ENCODE peak calls at places on chromosome 12, in four cellular contexts. Y is IMR-90; X is right lobe of liver; S is CD8-positive, alpha-beta T cell. F is an unnamed sample.
A peak's percentile ranks its signal among the peaks of the same experiment; 100 is the strongest.

GRCh38 chr12:65818454-65819382 is 5.6 kb upstream of the HMGA2 start:
- DNase-seq in S (no peak), Y (peak; percentile 65), X (no peak), F (no peak)

GRCh38 chr12:17192721-17193120 is 586.8 kb upstream of the LMO3 start:
- DNase-seq in S (no peak), Y (no peak), X (no peak), F (no peak)

GRCh38 chr12:102478416-102479098 is 1.8 kb downstream of the IGF1 start:
- DNase-seq in S (peak; percentile 6), Y (no peak), X (no peak), F (peak; percentile 42)

GRCh38 chr12:131642101-131642540 is 68.8 kb upstream of the SFSWAP start:
- DNase-seq in Y (no peak), S (no peak), X (no peak), F (no peak)

GRCh38 chr12:1173806-1174617 is 183.0 kb downstream of the ERC1 start:
- DNase-seq in X (no peak), S (no peak), Y (no peak), F (no peak)

GRCh38 chr12:68790952-68791234 is 17.1 kb upstream of the MDM2 start:
- DNase-seq in Y (no peak), X (peak; percentile 28), S (no peak), F (no peak)

GRCh38 chr12:41277019-41277770 is 89.1 kb downstream of the PDZRN4 start:
- DNase-seq in S (no peak), Y (peak; percentile 52), X (no peak), F (peak; percentile 16)

GRCh38 chr12:113416091-113416754 is 6.0 kb upstream of the SDSL start:
- DNase-seq in S (no peak), X (no peak), Y (no peak), F (no peak)

GRCh38 chr12:53683983-53684382 is 8.1 kb upstream of the ATP5MC2 start:
- DNase-seq in S (no peak), X (no peak), Y (no peak), F (no peak)

DNA sequence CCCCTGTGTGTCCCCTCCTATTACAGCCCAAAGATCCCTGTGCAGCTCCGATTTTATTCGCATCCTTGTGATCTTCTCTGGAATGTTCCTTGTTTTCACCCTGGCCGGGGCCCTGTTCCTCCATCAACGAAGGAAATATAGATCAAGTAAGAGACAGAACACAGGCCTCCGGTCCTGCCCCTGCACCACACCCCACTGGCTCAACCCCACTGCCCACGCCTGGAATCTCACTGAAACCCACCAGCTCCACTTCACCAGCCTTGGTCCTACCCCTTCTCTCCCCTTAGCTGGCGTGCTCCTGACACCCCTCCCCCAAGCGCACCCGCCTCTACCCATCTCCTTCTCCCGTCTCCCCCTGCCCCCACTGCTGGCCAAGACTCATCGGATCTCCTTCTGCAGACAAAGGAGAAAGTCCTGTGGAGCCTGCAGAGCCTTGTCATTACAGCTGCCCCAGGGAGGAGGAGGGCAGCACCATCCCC is 934 bp upstream of the TAPBPL start:
- DNase-seq in Y (no peak), S (no peak), X (peak; percentile 56), F (no peak)
- H3K36me3 ChIP-seq in Y (peaks cover 2% of the 10 kb centered on the region), S (peaks cover 7% of the 10 kb centered on the region), X (no peaks in the 10 kb centered on the region), F (peaks cover 24% of the 10 kb centered on the region)

GRCh38 chr12:7503686-7504085 is at the start of gene CD163:
- DNase-seq in Y (no peak), X (no peak), S (no peak), F (no peak)
- H3K4me3 ChIP-seq in Y (no peak within 1 kb of the TSS), X (peak within 1 kb of the TSS; percentile 5), S (no peak within 1 kb of the TSS), F (no peak within 1 kb of the TSS)

GRCh38 chr12:5332521-5332920 is 99.4 kb upstream of the NTF3 start:
- DNase-seq in X (no peak), S (no peak), Y (no peak), F (no peak)

GRCh38 chr12:5329118-5329517 is 102.8 kb upstream of the NTF3 start:
- DNase-seq in S (no peak), Y (no peak), X (no peak), F (no peak)

GRCh38 chr12:5335059-5335458 is 96.8 kb upstream of the NTF3 start:
- DNase-seq in S (no peak), X (no peak), Y (peak; percentile 21), F (no peak)

GRCh38 chr12:5328669-5329068 is 103.2 kb upstream of the NTF3 start:
- DNase-seq in Y (no peak), S (no peak), X (no peak), F (no peak)

GRCh38 chr12:5333096-5333495 is 98.8 kb upstream of the NTF3 start:
- DNase-seq in X (no peak), Y (no peak), S (no peak), F (no peak)
- TF ChIP-seq CTCF in X (no peak), Y (no peak), S (no peak), F (no peak)

GRCh38 chr12:57203791-57204190 is 12.8 kb upstream of the NXPH4 start:
- DNase-seq in X (no peak), S (no peak), Y (no peak), F (no peak)

GRCh38 chr12:57204454-57204853 is 12.1 kb upstream of the NXPH4 start:
- DNase-seq in X (no peak), Y (no peak), S (no peak), F (no peak)

GRCh38 chr12:57208116-57208945 is 8.3 kb upstream of the NXPH4 start:
- DNase-seq in X (no peak), Y (no peak), S (no peak), F (no peak)

GRCh38 chr12:57205186-57205585 is 11.4 kb upstream of the NXPH4 start:
- DNase-seq in Y (no peak), X (no peak), S (no peak), F (no peak)

DNA sequence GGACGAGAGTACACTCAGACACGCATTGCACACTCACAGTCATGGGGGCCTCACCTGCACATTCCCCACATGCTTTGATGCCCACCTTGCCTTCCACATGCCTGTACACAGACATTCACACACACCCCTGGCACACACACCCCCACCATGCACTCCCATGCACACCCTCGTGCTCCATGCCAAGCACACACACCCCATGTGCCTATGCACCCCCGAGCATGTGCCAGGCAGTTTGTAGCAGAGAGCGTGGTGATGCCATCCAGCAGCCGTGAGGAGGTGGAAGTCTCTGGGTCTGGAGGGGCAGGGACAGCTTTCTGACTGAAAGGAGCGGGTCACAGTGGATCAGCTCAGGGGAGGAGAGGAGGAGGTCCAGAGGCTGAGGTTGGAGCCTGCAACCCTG is 10.7 kb upstream of the NXPH4 start:
- DNase-seq in X (no peak), Y (no peak), S (no peak), F (no peak)
- H3K36me3 ChIP-seq in X (peaks cover 94% of the 10 kb centered on the region), Y (peaks cover 96% of the 10 kb centered on the region), S (no peaks in the 10 kb centered on the region), F (no peaks in the 10 kb centered on the region)

DNA sequence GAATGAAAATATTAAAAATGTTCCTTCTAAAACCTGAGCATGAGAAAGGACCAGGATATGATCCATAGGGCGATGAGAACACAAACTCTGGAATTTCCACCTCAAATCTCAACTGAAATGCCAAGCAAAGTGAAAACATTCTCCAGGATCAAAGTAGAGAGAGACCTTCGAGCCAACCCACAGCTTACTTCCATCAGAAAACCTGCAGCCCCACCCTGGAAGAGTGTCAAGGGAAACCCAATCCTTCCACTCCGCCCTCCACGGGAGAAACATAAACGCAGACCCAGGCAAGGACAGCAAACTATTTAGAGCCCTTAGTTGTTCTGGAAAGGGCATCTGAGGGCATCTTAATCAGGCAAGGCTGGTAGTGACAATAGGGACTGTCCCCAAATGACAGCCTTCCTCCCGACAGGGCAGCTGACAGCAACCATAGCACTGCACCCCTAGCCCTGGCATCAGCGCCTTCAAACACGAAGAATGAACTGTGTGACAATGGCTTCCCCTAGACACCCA is 21.8 kb downstream of the SLC15A4 start:
- DNase-seq in X (no peak), Y (peak; percentile 78), S (no peak), F (no peak)
- H3K4me3 ChIP-seq in X (no peak overlapping the region), Y (no peak overlapping the region), S (no peak overlapping the region), F (no peak overlapping the region)

DNA sequence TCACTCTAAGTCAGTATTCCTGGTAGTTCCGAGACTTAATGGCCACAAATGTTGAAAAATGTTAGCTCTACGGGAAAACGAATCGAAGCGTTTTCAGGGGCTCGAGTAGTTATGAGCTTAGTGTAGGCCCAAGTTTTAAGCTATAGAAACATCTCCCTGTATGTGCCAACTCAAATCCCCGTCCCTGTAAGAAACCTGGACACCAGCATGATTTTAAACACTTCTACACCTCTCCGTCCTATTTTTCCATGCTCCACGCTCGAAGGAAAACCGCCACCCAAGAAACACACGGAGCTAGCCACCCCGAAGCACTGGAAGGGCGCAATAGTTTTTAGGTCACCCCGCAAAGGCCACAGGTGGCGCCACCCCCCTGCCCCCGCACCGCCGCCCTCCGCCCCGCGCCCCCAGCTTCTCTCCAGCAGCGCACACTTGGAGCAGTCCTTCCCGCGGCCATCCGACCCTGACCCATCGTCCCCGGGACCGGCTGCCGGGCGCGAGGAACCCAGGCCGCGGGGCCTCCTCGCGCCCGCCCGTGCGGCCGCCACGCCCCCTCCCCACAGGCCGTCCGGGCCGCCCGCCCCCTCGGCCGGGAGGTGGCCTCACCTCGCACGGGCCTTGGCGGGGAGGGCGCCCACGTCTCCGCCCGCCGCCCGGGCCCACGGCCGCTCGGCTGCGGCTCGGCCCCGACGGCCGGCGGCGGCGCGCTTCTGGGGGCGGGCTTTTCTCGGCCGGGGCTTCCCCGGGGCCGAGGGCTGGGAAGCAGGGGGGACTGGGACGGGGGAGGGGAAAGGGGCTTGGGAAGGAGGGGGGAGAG is 519 bp downstream of the R3HDM2 start:
- DNase-seq in S (peak; percentile 33), X (peak; percentile 68), Y (peak; percentile 34), F (peak; percentile 51)
- TF ChIP-seq CTCF in S (no peak), X (no peak), Y (no peak), F (peak; percentile 26)

DNA sequence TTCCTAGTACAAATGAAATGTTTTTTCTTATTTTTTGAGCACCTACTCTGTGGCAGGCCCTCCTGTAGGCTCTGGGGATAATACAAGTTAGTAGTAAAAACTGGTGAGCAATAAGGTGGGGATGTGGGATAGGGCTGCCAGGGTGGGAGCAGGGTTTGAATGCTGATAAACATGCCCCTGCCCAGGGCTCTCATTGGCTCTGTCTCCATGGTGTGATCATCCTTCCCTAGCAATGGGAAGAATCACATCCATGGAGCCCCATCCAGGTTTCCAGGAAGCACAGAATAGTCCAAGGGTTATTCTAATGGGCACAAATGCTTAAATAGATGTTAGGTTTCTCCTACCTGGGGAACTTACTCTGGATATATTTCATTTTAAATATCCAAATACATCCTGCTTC is 45.5 kb downstream of the GIT2 start:
- DNase-seq in Y (no peak), S (no peak), X (no peak), F (no peak)
- H3K36me3 ChIP-seq in Y (peaks cover 22% of the 10 kb centered on the region), S (peaks cover 41% of the 10 kb centered on the region), X (peaks cover 13% of the 10 kb centered on the region), F (peaks cover 81% of the 10 kb centered on the region)

GRCh38 chr12:114671664-114672476 is 12.1 kb downstream of the TBX3 start:
- DNase-seq in X (no peak), S (no peak), Y (peak; percentile 69), F (no peak)

GRCh38 chr12:114672817-114673168 is 11.2 kb downstream of the TBX3 start:
- DNase-seq in X (no peak), S (no peak), Y (no peak), F (no peak)

GRCh38 chr12:114671321-114671663 is 12.7 kb downstream of the TBX3 start:
- DNase-seq in X (no peak), S (no peak), Y (no peak), F (no peak)

GRCh38 chr12:114674201-114675047 is 9.6 kb downstream of the TBX3 start:
- DNase-seq in Y (peak; percentile 64), S (no peak), X (no peak), F (no peak)

GRCh38 chr12:114673169-114673833 is 10.7 kb downstream of the TBX3 start:
- DNase-seq in X (no peak), S (no peak), Y (peak; percentile 93), F (no peak)
- H3K4me3 ChIP-seq in X (no peak overlapping the region), S (no peak overlapping the region), Y (peak overlapping the region; percentile 16), F (no peak overlapping the region)